ENCODE peak calls at places on chromosomes 11 and 22, in five cellular contexts. One of them, this sample, is unnamed.

GRCh38 chr11:134554861-134555260 is 142.8 kb upstream of the B3GAT1 start:
- DNase-seq in cardiac fibroblast: no peak
- DNase-seq in astrocyte: no peak
- DNase-seq in neural crest cell: no peak
- DNase-seq in choroid plexus epithelial cell: no peak
- DNase-seq in this sample: no peak

GRCh38 chr11:27317751-27318150 is 45.3 kb downstream of the CCDC34 start:
- DNase-seq in cardiac fibroblast: peak; percentile 25
- DNase-seq in astrocyte: peak; percentile 71
- DNase-seq in neural crest cell: no peak
- DNase-seq in choroid plexus epithelial cell: peak; percentile 64
- DNase-seq in this sample: no peak

GRCh38 chr11:100831929-100832480 is 144.9 kb downstream of the ARHGAP42 start:
- DNase-seq in cardiac fibroblast: peak; percentile 43
- DNase-seq in astrocyte: no peak
- DNase-seq in neural crest cell: no peak
- DNase-seq in choroid plexus epithelial cell: no peak
- DNase-seq in this sample: no peak

GRCh38 chr11:126212089-126212660 is 593 bp downstream of the FAM118B start:
- DNase-seq in cardiac fibroblast: peak; percentile 14
- DNase-seq in astrocyte: no peak
- DNase-seq in neural crest cell: no peak
- DNase-seq in choroid plexus epithelial cell: peak; percentile 18
- DNase-seq in this sample: no peak

GRCh38 chr11:28756977-28757376 is 648.8 kb downstream of the METTL15 start:
- DNase-seq in cardiac fibroblast: peak; percentile 85
- DNase-seq in astrocyte: peak; percentile 95
- DNase-seq in neural crest cell: no peak
- DNase-seq in choroid plexus epithelial cell: peak; percentile 69
- DNase-seq in this sample: no peak

GRCh38 chr11:61054927-61055562 is 47.2 kb upstream of the CD5 start:
- DNase-seq in cardiac fibroblast: no peak
- DNase-seq in astrocyte: no peak
- DNase-seq in neural crest cell: no peak
- DNase-seq in choroid plexus epithelial cell: no peak
- DNase-seq in this sample: no peak

GRCh38 chr22:36369922-36370781 is 17.6 kb downstream of the MYH9 start:
- DNase-seq in cardiac fibroblast: peak; percentile 75
- DNase-seq in astrocyte: no peak
- DNase-seq in neural crest cell: no peak
- DNase-seq in choroid plexus epithelial cell: peak; percentile 60
- DNase-seq in this sample: no peak

GRCh38 chr22:34427841-34428240 is 507.6 kb upstream of the LARGE1 start:
- DNase-seq in cardiac fibroblast: no peak
- DNase-seq in astrocyte: no peak
- DNase-seq in neural crest cell: no peak
- DNase-seq in choroid plexus epithelial cell: no peak
- DNase-seq in this sample: no peak

GRCh38 chr22:47040486-47041145 is 278.2 kb downstream of the TBC1D22A start:
- DNase-seq in cardiac fibroblast: no peak
- DNase-seq in astrocyte: no peak
- DNase-seq in neural crest cell: no peak
- DNase-seq in choroid plexus epithelial cell: no peak
- DNase-seq in this sample: no peak

GRCh38 chr11:64400667-64401066 is 41.7 kb downstream of the RPS6KA4 start:
- DNase-seq in cardiac fibroblast: no peak
- DNase-seq in astrocyte: no peak
- DNase-seq in neural crest cell: no peak
- DNase-seq in choroid plexus epithelial cell: no peak
- DNase-seq in this sample: no peak

GRCh38 chr11:115217726-115218311 is 286.4 kb downstream of the CADM1 start:
- DNase-seq in cardiac fibroblast: no peak
- DNase-seq in astrocyte: peak; percentile 53
- DNase-seq in neural crest cell: no peak
- DNase-seq in choroid plexus epithelial cell: no peak
- DNase-seq in this sample: peak; percentile 35

GRCh38 chr11:115214644-115215305 is 289.4 kb downstream of the CADM1 start:
- DNase-seq in cardiac fibroblast: no peak
- DNase-seq in astrocyte: no peak
- DNase-seq in neural crest cell: no peak
- DNase-seq in choroid plexus epithelial cell: no peak
- DNase-seq in this sample: no peak

GRCh38 chr11:115219378-115219777 is 284.8 kb downstream of the CADM1 start:
- DNase-seq in cardiac fibroblast: no peak
- DNase-seq in astrocyte: no peak
- DNase-seq in neural crest cell: no peak
- DNase-seq in choroid plexus epithelial cell: no peak
- DNase-seq in this sample: no peak

GRCh38 chr11:115213007-115213406 is 291.2 kb downstream of the CADM1 start:
- DNase-seq in cardiac fibroblast: no peak
- DNase-seq in astrocyte: no peak
- DNase-seq in neural crest cell: no peak
- DNase-seq in choroid plexus epithelial cell: no peak
- DNase-seq in this sample: no peak

DNA sequence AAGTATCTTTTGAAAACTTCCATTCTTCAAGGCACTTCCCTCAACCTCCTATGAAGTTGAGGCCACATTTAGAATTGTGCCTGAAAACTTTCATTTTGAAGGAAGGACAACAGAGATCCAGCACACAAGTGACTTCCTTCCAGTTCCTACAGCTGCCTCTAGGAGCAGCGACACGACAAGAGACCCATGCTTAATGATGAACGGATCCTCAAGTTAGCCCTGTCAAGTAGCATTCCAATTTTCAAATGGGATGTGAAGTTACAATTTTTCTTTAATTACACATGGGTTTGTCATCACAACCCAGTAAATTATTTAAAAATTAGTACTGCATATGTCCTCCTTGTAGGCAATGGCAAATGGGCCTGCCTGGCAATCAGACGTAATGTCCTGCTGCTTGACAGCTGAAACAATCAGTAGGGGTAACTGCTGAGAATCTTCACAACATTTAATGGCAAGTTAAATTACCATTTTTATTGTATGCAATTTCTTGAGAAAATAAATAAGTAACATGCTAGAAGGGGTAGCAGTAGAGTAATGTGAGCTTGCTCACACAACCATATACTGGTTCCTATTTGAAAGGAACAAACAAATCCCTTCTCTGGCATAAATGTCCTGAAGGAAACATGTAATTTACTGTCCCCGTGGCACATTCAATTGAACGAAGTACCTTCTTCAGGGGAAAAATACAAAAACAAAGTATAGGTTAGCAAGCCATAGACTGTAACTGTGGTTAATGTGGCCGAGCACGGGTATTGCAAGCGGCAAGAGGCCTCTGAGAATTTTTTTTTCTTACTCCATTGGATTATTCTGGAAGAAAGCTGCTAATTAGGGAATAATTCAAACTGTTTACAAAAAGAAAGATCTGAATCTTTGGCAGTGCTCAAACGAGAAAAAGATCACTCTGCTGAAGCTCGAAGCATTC is 288.3 kb downstream of the CADM1 start:
- DNase-seq in cardiac fibroblast: no peak
- DNase-seq in astrocyte: no peak
- DNase-seq in neural crest cell: no peak
- DNase-seq in choroid plexus epithelial cell: peak; percentile 36
- DNase-seq in this sample: no peak
- TF ChIP-seq CTCF in cardiac fibroblast: peak; percentile 34
- TF ChIP-seq CTCF in astrocyte: peak; percentile 41
- TF ChIP-seq CTCF in neural crest cell: peak; percentile 63
- TF ChIP-seq CTCF in choroid plexus epithelial cell: peak; percentile 63
- TF ChIP-seq CTCF in this sample: peak; percentile 38

DNA sequence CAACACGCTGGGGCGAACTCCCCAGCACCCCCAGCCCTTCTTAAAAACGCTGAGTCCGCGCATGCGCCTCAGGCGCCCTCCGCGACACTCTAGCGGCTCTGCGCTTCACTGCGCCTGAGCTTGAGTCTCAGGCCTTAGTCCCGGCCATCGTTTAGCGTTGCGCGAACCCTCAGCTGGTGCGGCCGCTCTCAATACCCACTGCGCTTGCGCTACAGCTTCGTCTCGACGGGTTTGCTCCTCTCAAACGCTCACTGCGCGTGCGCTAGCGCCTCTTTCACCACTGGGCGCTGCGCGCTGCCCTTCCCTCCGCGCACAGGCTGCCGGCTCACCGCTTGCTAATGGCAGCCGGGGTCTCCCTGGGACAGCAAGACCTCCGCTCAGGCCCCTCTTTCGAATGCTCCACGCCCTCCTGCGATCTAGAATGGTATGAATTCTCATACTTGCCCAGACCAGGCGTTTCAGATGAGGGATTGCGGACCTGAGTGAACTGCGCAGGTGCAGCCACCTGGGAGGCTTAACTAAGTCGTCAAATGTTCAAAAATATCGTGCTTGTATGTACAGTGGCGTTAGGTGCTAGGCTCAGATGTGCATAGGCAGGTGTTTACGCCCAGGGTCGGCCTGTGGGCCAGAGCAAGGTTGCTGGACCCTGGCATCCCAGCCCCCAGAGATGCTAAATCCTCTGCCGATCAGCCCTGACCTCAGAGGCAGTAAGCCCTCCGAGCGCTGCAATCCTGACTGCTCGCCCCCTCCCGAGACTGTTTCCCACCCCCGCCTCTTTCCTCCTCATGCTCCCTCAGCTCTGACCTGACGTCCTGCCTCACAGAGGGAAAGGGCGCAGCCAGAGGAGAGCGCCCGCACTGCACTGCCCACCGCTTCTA is at the start of gene SLC2A11:
- DNase-seq in cardiac fibroblast: peak; percentile 97
- DNase-seq in astrocyte: peak; percentile 89
- DNase-seq in neural crest cell: peak; percentile 95
- DNase-seq in choroid plexus epithelial cell: peak; percentile 98
- DNase-seq in this sample: peak; percentile 98
- TF ChIP-seq CTCF in cardiac fibroblast: peak; percentile 36
- TF ChIP-seq CTCF in astrocyte: peak; percentile 10
- TF ChIP-seq CTCF in neural crest cell: peak; percentile 33
- TF ChIP-seq CTCF in choroid plexus epithelial cell: peak; percentile 41
- TF ChIP-seq CTCF in this sample: no peak

GRCh38 chr11:66316849-66317251 is at the start of gene CD248:
- DNase-seq in cardiac fibroblast: peak; percentile 96
- DNase-seq in astrocyte: no peak
- DNase-seq in neural crest cell: no peak
- DNase-seq in choroid plexus epithelial cell: peak; percentile 86
- DNase-seq in this sample: peak; percentile 66

GRCh38 chr11:66315921-66316811 is 678 bp downstream of the CD248 start:
- DNase-seq in cardiac fibroblast: no peak
- DNase-seq in astrocyte: no peak
- DNase-seq in neural crest cell: no peak
- DNase-seq in choroid plexus epithelial cell: no peak
- DNase-seq in this sample: no peak

GRCh38 chr11:66317322-66317765 is 500 bp upstream of the CD248 start:
- DNase-seq in cardiac fibroblast: peak; percentile 88
- DNase-seq in astrocyte: no peak
- DNase-seq in neural crest cell: no peak
- DNase-seq in choroid plexus epithelial cell: peak; percentile 66
- DNase-seq in this sample: no peak

GRCh38 chr11:66317766-66318575 is 1.1 kb upstream of the CD248 start:
- DNase-seq in cardiac fibroblast: peak; percentile 95
- DNase-seq in astrocyte: no peak
- DNase-seq in neural crest cell: no peak
- DNase-seq in choroid plexus epithelial cell: peak; percentile 97
- DNase-seq in this sample: peak; percentile 37

GRCh38 chr11:66318576-66318970 is 1.7 kb upstream of the CD248 start:
- DNase-seq in cardiac fibroblast: no peak
- DNase-seq in astrocyte: no peak
- DNase-seq in neural crest cell: no peak
- DNase-seq in choroid plexus epithelial cell: no peak
- DNase-seq in this sample: no peak
- TF ChIP-seq CTCF in cardiac fibroblast: no peak
- TF ChIP-seq CTCF in astrocyte: no peak
- TF ChIP-seq CTCF in neural crest cell: no peak
- TF ChIP-seq CTCF in choroid plexus epithelial cell: no peak
- TF ChIP-seq CTCF in this sample: no peak

GRCh38 chr22:39530692-39531331 is 1.7 kb downstream of the RPS19BP1 start:
- DNase-seq in cardiac fibroblast: peak; percentile 67
- DNase-seq in astrocyte: no peak
- DNase-seq in neural crest cell: peak; percentile 17
- DNase-seq in choroid plexus epithelial cell: peak; percentile 74
- DNase-seq in this sample: no peak
- TF ChIP-seq CTCF in cardiac fibroblast: peak; percentile 22
- TF ChIP-seq CTCF in astrocyte: peak; percentile 27
- TF ChIP-seq CTCF in neural crest cell: peak; percentile 46
- TF ChIP-seq CTCF in choroid plexus epithelial cell: peak; percentile 48
- TF ChIP-seq CTCF in this sample: peak; percentile 8

DNA sequence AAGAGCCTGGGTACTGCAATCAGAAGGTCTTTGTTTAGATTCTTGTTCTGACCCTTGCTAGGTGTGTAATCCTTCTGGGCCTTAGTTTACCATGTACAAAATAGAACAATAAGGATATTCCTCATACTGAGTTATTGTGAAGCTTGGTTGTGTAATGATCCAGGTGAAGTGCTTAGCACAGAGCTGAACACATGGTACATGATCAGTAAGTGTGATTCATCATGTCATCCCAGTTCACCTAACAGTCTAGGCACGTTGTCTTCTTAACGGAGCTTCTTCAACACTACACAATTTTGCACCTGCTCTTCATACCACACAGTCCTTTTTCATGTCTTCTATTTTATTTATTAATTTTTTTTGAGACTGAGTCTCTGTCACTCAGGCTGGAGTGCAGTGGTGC is 234.3 kb upstream of the TENM4 start:
- DNase-seq in cardiac fibroblast: no peak
- DNase-seq in astrocyte: no peak
- DNase-seq in neural crest cell: no peak
- DNase-seq in choroid plexus epithelial cell: no peak
- DNase-seq in this sample: no peak
- TF ChIP-seq CTCF in cardiac fibroblast: no peak
- TF ChIP-seq CTCF in astrocyte: no peak
- TF ChIP-seq CTCF in neural crest cell: no peak
- TF ChIP-seq CTCF in choroid plexus epithelial cell: no peak
- TF ChIP-seq CTCF in this sample: no peak

GRCh38 chr11:130560000-130560852 is 111.8 kb downstream of the ADAMTS15 start:
- DNase-seq in cardiac fibroblast: peak; percentile 41
- DNase-seq in astrocyte: no peak
- DNase-seq in neural crest cell: no peak
- DNase-seq in choroid plexus epithelial cell: no peak
- DNase-seq in this sample: no peak

GRCh38 chr11:130562549-130562948 is 114.1 kb downstream of the ADAMTS15 start:
- DNase-seq in cardiac fibroblast: no peak
- DNase-seq in astrocyte: no peak
- DNase-seq in neural crest cell: no peak
- DNase-seq in choroid plexus epithelial cell: no peak
- DNase-seq in this sample: no peak

GRCh38 chr11:130561441-130561881 is 113.0 kb downstream of the ADAMTS15 start:
- DNase-seq in cardiac fibroblast: peak; percentile 20
- DNase-seq in astrocyte: peak; percentile 46
- DNase-seq in neural crest cell: no peak
- DNase-seq in choroid plexus epithelial cell: peak; percentile 46
- DNase-seq in this sample: no peak
- TF ChIP-seq CTCF in cardiac fibroblast: no peak
- TF ChIP-seq CTCF in astrocyte: no peak
- TF ChIP-seq CTCF in neural crest cell: no peak
- TF ChIP-seq CTCF in choroid plexus epithelial cell: no peak
- TF ChIP-seq CTCF in this sample: no peak